ENCODE peak calls at places on chromosomes 12 and 14, in nine cellular contexts. E is PC-3, O is GM12878, P is fibroblast of mammary gland, H is mammary epithelial cell, A is AG04450, R is fibroblast of villous mesenchyme, L is neural progenitor cell, S is cardiac fibroblast. Q is an unnamed sample.

GRCh38 chr12:108446766-108447165 is 68.3 kb upstream of the FICD start:
- DNase-seq in E (no peak), O (no peak), P (peak; percentile 18), H (peak; percentile 34), A (no peak), R (peak; percentile 75), L (no peak), S (peak; percentile 50), Q (peak; percentile 67)

GRCh38 chr12:122980192-122981035 is at the start of gene ARL6IP4:
- DNase-seq in E (peak; percentile 67), O (no peak), P (peak; percentile 51), H (peak; percentile 68), A (no peak), R (peak; percentile 70), L (peak; percentile 80), S (peak; percentile 71), Q (peak; percentile 69)

GRCh38 chr12:10235761-10236631 is 23.3 kb downstream of the GABARAPL1 start:
- DNase-seq in E (peak; percentile 55), O (no peak), P (peak; percentile 39), H (no peak), A (no peak), R (peak; percentile 59), L (peak; percentile 58), S (peak; percentile 62), Q (peak; percentile 43)

GRCh38 chr12:57727758-57728395 is 10.7 kb downstream of the AGAP2 start:
- DNase-seq in E (no peak), O (no peak), P (no peak), H (no peak), A (no peak), R (no peak), L (peak; percentile 24), S (no peak), Q (no peak)

GRCh38 chr12:116534341-116535121 is 24.6 kb upstream of the MAP1LC3B2 start:
- DNase-seq in E (peak; percentile 38), O (no peak), P (peak; percentile 23), H (no peak), A (no peak), R (no peak), L (peak; percentile 36), S (no peak), Q (peak; percentile 51)

GRCh38 chr12:3168775-3169221 is 91.6 kb downstream of the TSPAN9 start:
- DNase-seq in E (peak; percentile 91), O (no peak), P (peak; percentile 99), H (peak; percentile 96), A (peak; percentile 90), R (peak; percentile 95), L (no peak), S (peak; percentile 80), Q (peak; percentile 99)

GRCh38 chr14:50560929-50561280 is 960 bp downstream of the ATL1 start:
- DNase-seq in E (peak; percentile 37), O (no peak), P (peak; percentile 66), H (peak; percentile 84), A (peak; percentile 36), R (peak; percentile 51), L (peak; percentile 79), S (peak; percentile 58), Q (peak; percentile 67)

GRCh38 chr14:106094654-106095189 is 568.3 kb downstream of the TMEM121 start:
- DNase-seq in E (no peak), O (no peak), P (no peak), H (no peak), A (no peak), R (peak; percentile 0), L (peak; percentile 7), S (no peak), Q (no peak)

GRCh38 chr14:90388437-90388836 is 8.4 kb upstream of the CALM1 start:
- DNase-seq in E (peak; percentile 93), O (no peak), P (peak; percentile 87), H (peak; percentile 80), A (peak; percentile 57), R (peak; percentile 75), L (peak; percentile 60), S (peak; percentile 71), Q (peak; percentile 90)

GRCh38 chr14:92867246-92867925 is 55.6 kb upstream of the CHGA start:
- DNase-seq in E (no peak), O (no peak), P (no peak), H (no peak), A (no peak), R (no peak), L (no peak), S (no peak), Q (no peak)

GRCh38 chr14:49303952-49304516 is 282.1 kb downstream of the RPS29 start:
- DNase-seq in E (peak; percentile 60), O (no peak), P (peak; percentile 44), H (peak; percentile 4), A (no peak), R (peak; percentile 5), L (peak; percentile 73), S (peak; percentile 43), Q (peak; percentile 47)

GRCh38 chr14:89370781-89371180 is 46.3 kb downstream of the FOXN3 start:
- DNase-seq in E (no peak), O (no peak), P (no peak), H (no peak), A (no peak), R (no peak), L (no peak), S (no peak), Q (no peak)

GRCh38 chr14:67951529-67952120 is 132.0 kb downstream of the RAD51B start:
- DNase-seq in E (no peak), O (no peak), P (peak; percentile 68), H (no peak), A (no peak), R (peak; percentile 77), L (no peak), S (peak; percentile 46), Q (no peak)

GRCh38 chr14:102162488-102162887 is 22.8 kb downstream of the WDR20 start:
- DNase-seq in E (no peak), O (no peak), P (no peak), H (no peak), A (no peak), R (no peak), L (no peak), S (no peak), Q (no peak)

GRCh38 chr14:91038439-91038838 is 22.0 kb downstream of the RPS6KA5 start:
- DNase-seq in E (no peak), O (no peak), P (peak; percentile 87), H (peak; percentile 87), A (no peak), R (peak; percentile 62), L (no peak), S (peak; percentile 44), Q (peak; percentile 92)

GRCh38 chr14:68762944-68763831 is 29.7 kb downstream of the ZFP36L1 start:
- DNase-seq in E (no peak), O (no peak), P (peak; percentile 80), H (peak; percentile 34), A (no peak), R (peak; percentile 82), L (peak; percentile 58), S (peak; percentile 91), Q (no peak)

GRCh38 chr14:37036669-37037341 is 135.6 kb downstream of the SLC25A21 start:
- DNase-seq in E (peak; percentile 60), O (no peak), P (peak; percentile 52), H (no peak), A (peak; percentile 6), R (no peak), L (no peak), S (no peak), Q (no peak)

GRCh38 chr14:75673345-75673744 is 12.3 kb downstream of the TTLL5 start:
- DNase-seq in E (no peak), O (peak; percentile 39), P (no peak), H (no peak), A (no peak), R (no peak), L (no peak), S (no peak), Q (no peak)

GRCh38 chr12:101209319-101210302 is at the start of gene SLC5A8:
- DNase-seq in E (no peak), O (no peak), P (no peak), H (peak; percentile 2), A (no peak), R (no peak), L (peak; percentile 77), S (no peak), Q (peak; percentile 11)

GRCh38 chr12:52165096-52165855 is 26.5 kb downstream of the KRT80 start:
- DNase-seq in E (no peak), O (no peak), P (no peak), H (no peak), A (no peak), R (no peak), L (no peak), S (no peak), Q (no peak)

GRCh38 chr12:13154851-13155250 is 41.7 kb upstream of the EMP1 start:
- DNase-seq in E (no peak), O (no peak), P (no peak), H (no peak), A (no peak), R (no peak), L (no peak), S (no peak), Q (no peak)

GRCh38 chr14:98698341-98698740 is 573.7 kb downstream of the BCL11B start:
- DNase-seq in E (no peak), O (no peak), P (no peak), H (no peak), A (no peak), R (no peak), L (no peak), S (no peak), Q (no peak)

GRCh38 chr12:15787801-15788200 is 1.4 kb downstream of the EPS8 start:
- DNase-seq in E (no peak), O (no peak), P (no peak), H (peak; percentile 31), A (no peak), R (peak; percentile 42), L (no peak), S (no peak), Q (no peak)
- H3K4me3 ChIP-seq in E (peak overlapping the region; percentile 85), O (no peak overlapping the region), P (peak overlapping the region; percentile 97), H (peak overlapping the region; percentile 79), A (peak overlapping the region; percentile 85), R (peak overlapping the region; percentile 94), L (peak overlapping the region; percentile 75), S (peak overlapping the region; percentile 61), Q (peak overlapping the region; percentile 70)

DNA sequence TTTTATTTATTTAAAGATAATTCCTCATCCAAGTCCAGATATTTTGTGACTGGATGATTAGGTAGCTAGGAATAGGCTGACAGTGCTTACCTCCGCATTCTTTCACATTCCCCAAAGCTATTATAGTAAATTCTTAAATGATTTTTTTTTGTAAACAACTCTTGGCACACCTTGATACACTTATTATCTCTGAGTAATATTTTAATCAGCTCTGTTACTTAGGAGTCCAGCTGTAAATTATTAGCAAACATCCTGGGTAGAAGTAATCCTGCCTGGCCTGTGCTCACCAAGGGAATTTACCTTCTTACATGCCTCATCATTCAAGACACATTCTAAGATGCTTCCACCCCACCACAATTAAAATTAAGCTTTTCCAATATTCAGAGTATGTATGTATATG is 186.1 kb downstream of the SLC2A13 start:
- DNase-seq in E (no peak), O (no peak), P (no peak), H (no peak), A (no peak), R (no peak), L (no peak), S (no peak), Q (peak; percentile 40)
- TF ChIP-seq CTCF in E (no peak), O (no peak), P (no peak), H (no peak), A (no peak), R (no peak), L (no peak), S (no peak), Q (no peak)

GRCh38 chr12:47881826-47882427 is 22.9 kb downstream of the VDR start:
- DNase-seq in E (peak; percentile 60), O (no peak), P (peak; percentile 99), H (peak; percentile 94), A (peak; percentile 96), R (peak; percentile 99), L (no peak), S (peak; percentile 96), Q (peak; percentile 62)
- H3K4me3 ChIP-seq in E (no peak overlapping the region), O (no peak overlapping the region), P (no peak overlapping the region), H (no peak overlapping the region), A (peak overlapping the region; percentile 2), R (no peak overlapping the region), L (no peak overlapping the region), S (no peak overlapping the region), Q (no peak overlapping the region)

GRCh38 chr14:82125963-82126362 is 592.3 kb upstream of the SEL1L start:
- DNase-seq in E (no peak), O (no peak), P (no peak), H (no peak), A (no peak), R (no peak), L (no peak), S (no peak), Q (no peak)
- TF ChIP-seq CTCF in E (no peak), O (no peak), P (no peak), H (no peak), A (no peak), R (no peak), L (no peak), S (no peak), Q (no peak)

Q was measured in epithelial cell of esophagus.